ENCODE peak calls at places on chromosome 12, in ten cellular contexts. X is upper lobe of left lung; N is stomach; O is GOT3; D is bronchial epithelial cell; U is Karpas-422; E is left kidney; H is tibial artery; A is EL; W is naive thymus-derived CD8-positive, alpha-beta T cell. T is an unnamed sample.

GRCh38 chr12:118061011-118061875 is at the start of gene WSB2:
- DNase-seq in X (peak), N (peak), O (no peak), D (no peak), U (peak), E (peak), H (peak), A (peak), W (peak), T (no peak)

GRCh38 chr12:5887758-5888157 is 57.3 kb downstream of the ANO2 start:
- DNase-seq in X (no peak), N (no peak), O (no peak), D (no peak), U (no peak), E (no peak), H (no peak), A (no peak), W (no peak), T (no peak)

GRCh38 chr12:91104812-91105466 is 6.4 kb downstream of the LUM start:
- DNase-seq in X (no peak), N (no peak), O (no peak), D (no peak), U (no peak), E (no peak), H (no peak), A (no peak), W (no peak), T (no peak)

GRCh38 chr12:33427071-33427470 is 12.5 kb downstream of the SYT10 start:
- DNase-seq in X (no peak), N (no peak), O (no peak), D (peak), U (peak), E (no peak), H (no peak), A (no peak), W (no peak), T (no peak)

GRCh38 chr12:92145481-92145730 is 240 bp downstream of the BTG1 start:
- DNase-seq in X (no peak), N (no peak), O (no peak), D (no peak), U (no peak), E (no peak), H (peak), A (no peak), W (no peak), T (no peak)

GRCh38 chr12:54413284-54414190 is 5.5 kb downstream of the ITGA5 start:
- DNase-seq in X (peak), N (peak), O (no peak), D (no peak), U (no peak), E (no peak), H (peak), A (peak), W (peak), T (no peak)

GRCh38 chr12:5718073-5718472 is 227.0 kb downstream of the ANO2 start:
- DNase-seq in X (no peak), N (no peak), O (no peak), D (no peak), U (no peak), E (no peak), H (no peak), A (no peak), W (no peak), T (no peak)

GRCh38 chr12:104263580-104264358 is 39.8 kb upstream of the EID3 start:
- DNase-seq in X (no peak), N (no peak), O (no peak), D (peak), U (no peak), E (no peak), H (no peak), A (peak), W (no peak), T (peak)

GRCh38 chr12:116069943-116070342 is 207.6 kb downstream of the MED13L start:
- DNase-seq in X (no peak), N (no peak), O (no peak), D (no peak), U (no peak), E (no peak), H (no peak), A (no peak), W (no peak), T (no peak)

GRCh38 chr12:71216725-71217579 is 59.2 kb upstream of the TSPAN8 start:
- DNase-seq in X (peak), N (peak), O (no peak), D (peak), U (peak), E (peak), H (no peak), A (peak), W (no peak), T (peak)

GRCh38 chr12:110582286-110583136 is 607 bp downstream of the PPTC7 start:
- DNase-seq in X (peak), N (peak), O (no peak), D (peak), U (peak), E (peak), H (peak), A (peak), W (peak), T (no peak)

GRCh38 chr12:22282283-22282682 is 52.2 kb downstream of the ST8SIA1 start:
- DNase-seq in X (no peak), N (no peak), O (no peak), D (peak), U (no peak), E (no peak), H (no peak), A (peak), W (no peak), T (no peak)

T was measured in AG09309.